ENCODE peak calls at places on chromosomes 16 and 17, in seven cellular contexts. B is A549, X is GM12878, F is HCT116, J is H1, S is K562, A is HepG2. N is an unnamed sample.

GRCh38 chr17:57544834-57545463 is 200.2 kb downstream of the CCDC182 start:
- DNase-seq in B (no peak), X (no peak), F (no peak), J (no peak), S (no peak), A (no peak), N (no peak)

GRCh38 chr16:2473999-2474876 is 689 bp upstream of the TBC1D24 start:
- DNase-seq in B (peak), X (no peak), F (no peak), J (no peak), S (peak), A (no peak), N (peak)

GRCh38 chr16:69823831-69824563 is 61.9 kb downstream of the WWP2 start:
- DNase-seq in B (no peak), X (peak), F (no peak), J (no peak), S (no peak), A (no peak), N (no peak)

GRCh38 chr17:28169621-28170349 is 127.3 kb downstream of the NLK start:
- DNase-seq in B (no peak), X (no peak), F (no peak), J (no peak), S (no peak), A (no peak), N (no peak)

GRCh38 chr17:17523714-17524075 is 27.5 kb upstream of the RASD1 start:
- DNase-seq in B (no peak), X (no peak), F (no peak), J (no peak), S (no peak), A (no peak), N (no peak)

GRCh38 chr16:56286819-56287218 is 95.5 kb downstream of the GNAO1 start:
- DNase-seq in B (no peak), X (no peak), F (no peak), J (no peak), S (no peak), A (no peak), N (peak)

GRCh38 chr16:14005335-14005734 is 65.8 kb upstream of the MRTFB start:
- DNase-seq in B (no peak), X (no peak), F (no peak), J (no peak), S (no peak), A (no peak), N (no peak)

GRCh38 chr17:14330492-14330920 is 29.6 kb downstream of the HS3ST3B1 start:
- DNase-seq in B (no peak), X (no peak), F (no peak), J (no peak), S (no peak), A (peak), N (no peak)

GRCh38 chr16:19330801-19331484 is 45.4 kb downstream of the CLEC19A start:
- DNase-seq in B (peak), X (no peak), F (peak), J (no peak), S (peak), A (peak), N (peak)

GRCh38 chr16:48546774-48547173 is 63.2 kb downstream of the N4BP1 start:
- DNase-seq in B (no peak), X (no peak), F (no peak), J (no peak), S (no peak), A (peak), N (no peak)

GRCh38 chr16:14248791-14249190 is 177.7 kb downstream of the MRTFB start:
- DNase-seq in B (no peak), X (no peak), F (no peak), J (no peak), S (no peak), A (no peak), N (no peak)

GRCh38 chr16:70582280-70582978 is 58.8 kb downstream of the SF3B3 start:
- DNase-seq in B (no peak), X (no peak), F (no peak), J (no peak), S (no peak), A (no peak), N (no peak)

GRCh38 chr17:65228734-65229390 is 91.7 kb downstream of the RGS9 start:
- DNase-seq in B (no peak), X (peak), F (peak), J (no peak), S (peak), A (no peak), N (peak)

GRCh38 chr16:88456356-88457292 is 3.5 kb downstream of the ZFPM1 start:
- DNase-seq in B (no peak), X (no peak), F (no peak), J (no peak), S (no peak), A (no peak), N (no peak)

GRCh38 chr17:74466111-74466784 is at the start of gene CD300A:
- DNase-seq in B (no peak), X (no peak), F (no peak), J (no peak), S (no peak), A (no peak), N (no peak)

GRCh38 chr16:78768723-78769122 is 669.3 kb downstream of the WWOX start:
- DNase-seq in B (no peak), X (no peak), F (no peak), J (no peak), S (no peak), A (no peak), N (no peak)

GRCh38 chr16:19583665-19584300 is 28.3 kb downstream of the VPS35L start:
- DNase-seq in B (peak), X (no peak), F (peak), J (no peak), S (peak), A (peak), N (peak)

GRCh38 chr16:11667824-11668589 is at the start of gene SNN:
- DNase-seq in B (peak), X (no peak), F (peak), J (no peak), S (peak), A (peak), N (peak)

GRCh38 chr17:82948081-82948511 is 108.3 kb upstream of the ZNF750 start:
- DNase-seq in B (no peak), X (no peak), F (no peak), J (no peak), S (no peak), A (no peak), N (no peak)

GRCh38 chr17:7587831-7588230 is 2.1 kb downstream of the SOX15 start:
- DNase-seq in B (no peak), X (no peak), F (no peak), J (no peak), S (peak), A (no peak), N (no peak)

GRCh38 chr16:72819345-72819744 is 228.6 kb downstream of the ZFHX3 start:
- DNase-seq in B (no peak), X (no peak), F (no peak), J (no peak), S (no peak), A (no peak), N (peak)

GRCh38 chr17:30379303-30380105 is 777 bp downstream of the CPD start:
- DNase-seq in B (no peak), X (no peak), F (no peak), J (no peak), S (peak), A (no peak), N (no peak)

GRCh38 chr16:632486-633335 is 1.9 kb downstream of the WFIKKN1 start:
- DNase-seq in B (no peak), X (no peak), F (no peak), J (no peak), S (no peak), A (no peak), N (no peak)

GRCh38 chr17:73969956-73970355 is 233.5 kb upstream of the RPL38 start:
- DNase-seq in B (no peak), X (no peak), F (no peak), J (no peak), S (no peak), A (no peak), N (no peak)

GRCh38 chr17:40251576-40251975 is 32.5 kb downstream of the WIPF2 start:
- DNase-seq in B (peak), X (no peak), F (peak), J (no peak), S (no peak), A (no peak), N (peak)

GRCh38 chr16:64627781-64628180 is 494.1 kb downstream of the CDH11 start:
- DNase-seq in B (no peak), X (no peak), F (no peak), J (no peak), S (no peak), A (no peak), N (no peak)

GRCh38 chr16:88500255-88500661 is 47.2 kb downstream of the ZFPM1 start:
- DNase-seq in B (no peak), X (no peak), F (no peak), J (no peak), S (no peak), A (no peak), N (no peak)

GRCh38 chr16:80113876-80114574 is 426.8 kb upstream of the DYNLRB2 start:
- DNase-seq in B (no peak), X (no peak), F (no peak), J (no peak), S (no peak), A (no peak), N (no peak)

GRCh38 chr16:30491744-30492308 is 19.3 kb downstream of the ITGAL start:
- DNase-seq in B (peak), X (no peak), F (no peak), J (no peak), S (peak), A (peak), N (peak)

GRCh38 chr16:2090819-2091721 is 43.3 kb downstream of the TSC2 start:
- DNase-seq in B (peak), X (no peak), F (peak), J (peak), S (peak), A (no peak), N (no peak)

GRCh38 chr16:12542818-12543699 is 260.6 kb downstream of the CPPED1 start:
- DNase-seq in B (no peak), X (no peak), F (no peak), J (no peak), S (no peak), A (no peak), N (no peak)

GRCh38 chr17:16975744-16976625 is 4.1 kb upstream of the TNFRSF13B start:
- DNase-seq in B (no peak), X (peak), F (no peak), J (no peak), S (no peak), A (no peak), N (no peak)

GRCh38 chr17:38800237-38800760 is 943 bp upstream of the PIP4K2B start:
- DNase-seq in B (no peak), X (no peak), F (no peak), J (no peak), S (no peak), A (no peak), N (no peak)

GRCh38 chr16:75311383-75311938 is 60.0 kb upstream of the BCAR1 start:
- DNase-seq in B (no peak), X (no peak), F (no peak), J (no peak), S (no peak), A (no peak), N (peak)

GRCh38 chr16:57994778-57995177 is 5.7 kb downstream of the ZNF319 start:
- DNase-seq in B (peak), X (no peak), F (peak), J (no peak), S (peak), A (peak), N (peak)
- TF ChIP-seq CEBPB in B (no peak), X (no peak), F (no peak), J (no peak), S (peak), A (no peak), N (no peak)

GRCh38 chr17:56269998-56270397 is 116.7 kb downstream of the ANKFN1 start:
- DNase-seq in B (no peak), X (no peak), F (no peak), J (no peak), S (no peak), A (no peak), N (no peak)
- H3K4me2 ChIP-seq in B (no peak), X (no peak), F (no peak), J (no peak), S (no peak), A (no peak), N (no peak)

GRCh38 chr17:8696951-8697745 is 47.5 kb downstream of the CCDC42 start:
- DNase-seq in B (no peak), X (no peak), F (no peak), J (no peak), S (no peak), A (peak), N (peak)
- TF ChIP-seq CEBPB in B (no peak), X (no peak), F (no peak), J (peak), S (no peak), A (no peak), N (peak)

DNA sequence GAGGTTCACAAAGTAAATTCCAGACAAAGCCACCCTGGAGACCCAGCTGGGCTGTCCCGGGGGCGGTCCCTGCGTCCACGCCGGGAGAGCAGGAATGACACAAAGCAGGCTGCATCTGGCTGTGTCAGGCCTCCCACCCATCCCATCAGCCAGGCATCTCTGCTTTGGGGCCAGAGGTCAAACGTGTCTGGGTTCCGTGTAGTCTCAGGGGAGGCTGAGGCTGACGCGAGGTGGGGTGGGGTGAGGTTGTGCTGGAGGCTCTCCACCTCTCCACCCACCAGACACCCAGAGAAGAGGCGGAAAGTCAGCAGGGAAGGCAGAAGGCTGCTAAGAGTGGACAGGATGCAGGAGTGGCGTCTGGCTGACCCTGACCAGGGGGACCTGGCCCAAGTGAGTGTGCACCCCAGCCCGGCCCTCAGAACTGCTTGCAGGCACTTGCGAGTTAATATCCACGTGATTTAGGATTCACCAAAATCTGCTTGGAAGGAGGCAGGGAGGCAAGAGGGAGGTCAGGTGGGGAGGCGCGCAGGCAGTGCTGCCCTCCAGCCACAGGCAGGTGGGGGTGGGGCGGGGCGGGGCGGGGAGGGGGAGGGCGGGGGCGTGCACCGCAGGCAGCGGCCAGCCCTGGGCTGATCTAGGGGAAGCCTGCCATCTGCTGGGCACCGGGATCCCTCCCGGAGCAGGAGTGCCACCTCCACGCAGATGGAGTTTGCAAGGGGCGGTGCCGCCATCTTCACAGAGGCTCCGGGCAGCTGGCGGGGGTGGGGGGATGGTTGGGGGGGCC is 44.3 kb downstream of the TBC1D16 start:
- DNase-seq in B (peak), X (no peak), F (peak), J (peak), S (peak), A (peak), N (peak)
- H3K4me2 ChIP-seq in B (peak), X (peak), F (peak), J (peak), S (no peak), A (peak), N (peak)

GRCh38 chr16:22638393-22639206 is 127.9 kb downstream of the NPIPB5 start:
- DNase-seq in B (no peak), X (no peak), F (no peak), J (no peak), S (no peak), A (no peak), N (no peak)
- TF ChIP-seq CEBPB in B (no peak), X (no peak), F (no peak), J (no peak), S (peak), A (no peak), N (no peak)

GRCh38 chr16:28130099-28131088 is 66.9 kb upstream of the GSG1L start:
- DNase-seq in B (no peak), X (no peak), F (no peak), J (no peak), S (no peak), A (no peak), N (no peak)
- H3K4me2 ChIP-seq in B (no peak), X (no peak), F (no peak), J (no peak), S (no peak), A (no peak), N (no peak)

GRCh38 chr17:8873801-8874715 is 6.6 kb upstream of the PIK3R6 start:
- DNase-seq in B (no peak), X (no peak), F (no peak), J (no peak), S (no peak), A (no peak), N (no peak)
- TF ChIP-seq CEBPB in B (no peak), X (no peak), F (no peak), J (no peak), S (no peak), A (no peak), N (no peak)

N was measured in IMR-90.